ENCODE peak calls at places on chromosome 7, in seven cellular contexts. Z is nephron progenitor cell, Q is upper lobe of right lung, J is caudate nucleus, S is NCI-H510A, I is ELR, D is fibroblast of lung. N is an unnamed sample.

GRCh38 chr7:74138945-74139843 is 35.0 kb upstream of the EIF4H start:
- DNase-seq in Q (no peak), I (no peak), D (no peak), Z (no peak), J (no peak), S (no peak), N (no peak)

GRCh38 chr7:156460861-156461632 is 179.5 kb upstream of the RNF32 start:
- DNase-seq in Z (peak), D (no peak), I (no peak), J (no peak), Q (no peak), S (no peak), N (no peak)

GRCh38 chr7:44226396-44226753 is 25.6 kb downstream of the YKT6 start:
- DNase-seq in Q (no peak), I (no peak), J (no peak), D (no peak), Z (no peak), S (no peak), N (no peak)

GRCh38 chr7:9280088-9280487 is 846.7 kb downstream of the NXPH1 start:
- DNase-seq in Z (no peak), I (no peak), J (no peak), D (no peak), Q (no peak), S (no peak), N (no peak)

GRCh38 chr7:25716421-25716820 is 435.6 kb upstream of the NFE2L3 start:
- DNase-seq in D (peak), I (peak), S (no peak), Z (no peak), J (no peak), Q (no peak), N (no peak)

GRCh38 chr7:106610996-106611886 is 49.7 kb downstream of the CCDC71L start:
- DNase-seq in I (peak), S (no peak), Z (no peak), J (no peak), Q (no peak), D (peak), N (no peak)

GRCh38 chr7:64879097-64879730 is 23.9 kb upstream of the ZNF273 start:
- DNase-seq in Q (no peak), S (no peak), J (no peak), I (no peak), Z (no peak), D (no peak), N (peak)

GRCh38 chr7:39811161-39811614 is 138.9 kb upstream of the CDK13 start:
- DNase-seq in J (no peak), Q (no peak), S (no peak), Z (peak), I (peak), D (peak), N (peak)

GRCh38 chr7:139958599-139959380 is 104.0 kb downstream of the PARP12 start:
- DNase-seq in J (no peak), D (peak), S (no peak), Z (no peak), I (no peak), Q (no peak), N (no peak)

GRCh38 chr7:116569737-116570136 is 44.9 kb downstream of the CAV1 start:
- DNase-seq in S (no peak), I (peak), Z (no peak), Q (no peak), J (no peak), D (peak), N (no peak)

GRCh38 chr7:114173170-114173569 is 241.4 kb upstream of the FOXP2 start:
- DNase-seq in Q (no peak), D (no peak), I (no peak), Z (no peak), S (no peak), J (no peak), N (no peak)

GRCh38 chr7:28856656-28857055 is 101.5 kb downstream of the TRIL start:
- DNase-seq in I (no peak), J (no peak), Z (no peak), D (peak), Q (no peak), S (no peak), N (no peak)

GRCh38 chr7:93574269-93574645 is 267 bp downstream of the CALCR start:
- DNase-seq in J (no peak), S (no peak), Q (no peak), Z (peak), I (no peak), D (no peak), N (no peak)

GRCh38 chr7:159026271-159027047 is 118.2 kb downstream of the VIPR2 start:
- DNase-seq in I (no peak), J (no peak), D (no peak), Z (no peak), S (no peak), Q (no peak), N (no peak)

GRCh38 chr7:151024435-151025056 is at the start of gene ATG9B:
- DNase-seq in Z (no peak), D (no peak), S (no peak), J (no peak), Q (no peak), I (no peak), N (no peak)

GRCh38 chr7:83849135-83849534 is 200.2 kb upstream of the SEMA3E start:
- DNase-seq in Q (no peak), I (peak), Z (no peak), S (no peak), D (peak), J (no peak), N (no peak)

GRCh38 chr7:14071045-14071444 is 81.6 kb upstream of the ETV1 start:
- DNase-seq in I (no peak), S (no peak), Q (no peak), Z (no peak), D (no peak), J (no peak), N (no peak)

GRCh38 chr7:952548-953441 is 1.7 kb downstream of the ADAP1 start:
- DNase-seq in Q (peak), Z (no peak), J (no peak), D (no peak), S (no peak), I (no peak), N (no peak)

GRCh38 chr7:70525991-70526390 is 606.0 kb upstream of the GALNT17 start:
- DNase-seq in Q (no peak), S (no peak), J (peak), I (no peak), D (no peak), Z (no peak), N (no peak)

GRCh38 chr7:81693894-81694293 is 76.0 kb downstream of the HGF start:
- DNase-seq in D (no peak), Z (no peak), J (no peak), I (no peak), S (no peak), Q (no peak), N (no peak)

GRCh38 chr7:4789194-4790077 is 14.0 kb downstream of the AP5Z1 start:
- DNase-seq in I (no peak), D (no peak), J (no peak), S (no peak), Z (no peak), Q (no peak), N (no peak)

GRCh38 chr7:908159-908918 is 32.0 kb downstream of the GET4 start:
- DNase-seq in Q (no peak), D (no peak), Z (no peak), J (no peak), S (no peak), I (no peak), N (no peak)

GRCh38 chr7:65276822-65277221 is 96.8 kb upstream of the ZNF92 start:
- DNase-seq in D (no peak), Q (no peak), I (no peak), Z (no peak), S (no peak), J (no peak), N (no peak)

GRCh38 chr7:47803846-47804245 is 144.4 kb downstream of the PKD1L1 start:
- DNase-seq in Z (no peak), D (no peak), I (no peak), Q (no peak), S (no peak), J (no peak), N (peak)

GRCh38 chr7:1537631-1538412 is 7.3 kb downstream of the MAFK start:
- DNase-seq in Q (peak), J (peak), Z (peak), S (no peak), D (peak), I (peak), N (peak)

GRCh38 chr7:70712942-70713341 is 419.0 kb upstream of the GALNT17 start:
- DNase-seq in I (no peak), Z (no peak), Q (no peak), J (no peak), D (no peak), S (peak), N (no peak)

GRCh38 chr7:55964802-55965470 is 551 bp downstream of the NIPSNAP2 start:
- DNase-seq in I (peak), Z (peak), S (peak), D (peak), J (peak), Q (peak), N (peak)

GRCh38 chr7:3754488-3755365 is 453.7 kb downstream of the SDK1 start:
- DNase-seq in Q (no peak), Z (no peak), I (peak), S (no peak), D (peak), J (peak), N (no peak)

GRCh38 chr7:1961776-1962276 is 270.9 kb downstream of the MAD1L1 start:
- DNase-seq in I (peak), Q (no peak), Z (no peak), S (no peak), D (peak), J (no peak), N (no peak)

GRCh38 chr7:100111156-100111555 is 8.0 kb downstream of the TAF6 start:
- DNase-seq in Z (no peak), S (no peak), I (no peak), D (no peak), J (no peak), Q (no peak), N (no peak)

GRCh38 chr7:44981035-44981706 is 2.4 kb upstream of the MYO1G start:
- DNase-seq in S (no peak), Z (no peak), D (no peak), J (no peak), I (no peak), Q (no peak), N (no peak)

GRCh38 chr7:5289345-5289744 is 6.6 kb downstream of the SLC29A4 start:
- DNase-seq in Z (no peak), D (no peak), I (no peak), J (no peak), S (no peak), Q (no peak), N (no peak)

GRCh38 chr7:6554848-6555247 is 3.6 kb upstream of the GRID2IP start:
- DNase-seq in S (no peak), D (no peak), Z (no peak), I (no peak), J (no peak), Q (no peak), N (no peak)

GRCh38 chr7:131080754-131081153 is 246.9 kb upstream of the MKLN1 start:
- DNase-seq in D (no peak), S (no peak), J (no peak), Q (no peak), Z (no peak), I (no peak), N (no peak)

GRCh38 chr7:6654113-6654841 is 17.2 kb downstream of the ZNF316 start:
- DNase-seq in S (no peak), Q (peak), Z (no peak), I (no peak), D (no peak), J (no peak), N (no peak)

GRCh38 chr7:74365320-74366022 is 76.3 kb downstream of the CLIP2 start:
- DNase-seq in Q (no peak), J (peak), Z (peak), I (peak), D (peak), S (peak), N (no peak)

GRCh38 chr7:57203161-57203791 is 71.0 kb upstream of the ZNF479 start:
- DNase-seq in D (no peak), J (no peak), Q (peak), I (no peak), S (no peak), Z (no peak), N (no peak)

GRCh38 chr7:120997902-120998301 is 9.4 kb downstream of the CPED1 start:
- DNase-seq in Z (no peak), J (no peak), I (no peak), S (no peak), D (no peak), Q (no peak), N (no peak)